ENCODE peak calls at places on chromosomes 12 and 14, in ten cellular contexts. Y is activated CD4-positive, alpha-beta T cell treated with anti-CD3 and anti-CD28 coated beads for 1 hour; L is right cardiac atrium; I is H7; V is NCI-H2081; T is dermis blood vessel endothelial cell; H is IMR-90; B is fibroblast of gingiva; G is WTC11; Q is progenitor cell of endocrine pancreas. C is an unnamed sample.

GRCh38 chr14:30842431-30842830 is 31.9 kb upstream of the COCH start:
- DNase-seq in H (no peak), Y (no peak), L (no peak), G (no peak), T (no peak), Q (no peak), B (no peak), I (no peak), V (no peak), C (no peak)

GRCh38 chr12:3206536-3207072 is 129.4 kb downstream of the TSPAN9 start:
- DNase-seq in G (no peak), T (no peak), B (no peak), L (no peak), V (no peak), Q (no peak), H (no peak), I (no peak), Y (no peak), C (no peak)

GRCh38 chr14:58488550-58488949 is 61.0 kb downstream of the KIAA0586 start:
- DNase-seq in Q (no peak), V (no peak), Y (no peak), B (peak), H (peak), T (peak), L (no peak), I (no peak), G (no peak), C (no peak)

GRCh38 chr14:54565236-54566151 is 1.4 kb upstream of the SAMD4A start:
- DNase-seq in Y (peak), B (peak), I (peak), H (peak), G (peak), Q (peak), V (peak), L (peak), T (peak), C (peak)

GRCh38 chr12:105773501-105773900 is 365.3 kb downstream of the NUAK1 start:
- DNase-seq in Q (no peak), Y (no peak), V (no peak), G (no peak), H (no peak), I (no peak), L (no peak), B (no peak), T (no peak), C (no peak)

GRCh38 chr12:45331552-45331951 is 115.7 kb downstream of the ANO6 start:
- DNase-seq in Y (no peak), B (no peak), I (no peak), G (no peak), T (no peak), Q (no peak), V (no peak), H (peak), L (no peak), C (no peak)

GRCh38 chr12:106135781-106136180 is 3.0 kb downstream of the NUAK1 start:
- DNase-seq in T (peak), Q (no peak), Y (no peak), V (no peak), I (no peak), G (no peak), L (no peak), H (peak), B (no peak), C (no peak)

GRCh38 chr12:111084172-111084571 is 163.8 kb upstream of the MYL2 start:
- DNase-seq in V (no peak), B (no peak), I (no peak), H (no peak), L (no peak), Q (no peak), G (no peak), T (no peak), Y (no peak), C (no peak)

GRCh38 chr14:54691525-54692260 is 124.8 kb downstream of the SAMD4A start:
- DNase-seq in T (peak), Y (peak), L (peak), V (peak), B (peak), G (peak), I (peak), H (peak), Q (peak), C (no peak)

GRCh38 chr14:68510201-68510600 is 282.7 kb downstream of the ZFP36L1 start:
- DNase-seq in B (peak), Y (no peak), L (no peak), H (peak), Q (no peak), I (no peak), V (no peak), T (no peak), G (no peak), C (no peak)

GRCh38 chr12:132465269-132466190 is 24.4 kb upstream of the FBRSL1 start:
- DNase-seq in I (no peak), B (no peak), Q (no peak), Y (no peak), G (no peak), V (no peak), H (no peak), T (no peak), L (peak), C (no peak)

GRCh38 chr14:64994540-64994939 is 7.8 kb downstream of the FNTB start:
- DNase-seq in B (no peak), Q (no peak), L (no peak), Y (no peak), T (no peak), G (no peak), I (no peak), V (no peak), H (peak), C (no peak)

GRCh38 chr12:126389215-126389841 is 1324.1 kb downstream of the AACS start:
- DNase-seq in Y (no peak), T (no peak), H (no peak), B (peak), V (no peak), G (no peak), Q (no peak), L (no peak), I (no peak), C (no peak)

GRCh38 chr12:63897931-63898330 is 53.4 kb downstream of the SRGAP1 start:
- DNase-seq in G (no peak), V (no peak), T (peak), Q (no peak), L (no peak), H (no peak), Y (no peak), B (no peak), I (no peak), C (no peak)

GRCh38 chr14:32233292-32233691 is 30.2 kb upstream of the RNU6-8 start:
- DNase-seq in Q (no peak), I (no peak), V (no peak), Y (no peak), B (no peak), G (no peak), H (no peak), L (no peak), T (no peak), C (no peak)

GRCh38 chr12:106096376-106096775 is 42.4 kb downstream of the NUAK1 start:
- DNase-seq in G (no peak), Q (no peak), I (no peak), Y (no peak), T (peak), L (peak), H (no peak), B (no peak), V (no peak), C (peak)

GRCh38 chr12:38113991-38114390 is 202.6 kb upstream of the ALG10B start:
- DNase-seq in V (no peak), L (no peak), G (no peak), I (no peak), H (no peak), T (no peak), Y (no peak), Q (no peak), B (no peak), C (no peak)

GRCh38 chr12:78719721-78720120 is 144.9 kb upstream of the SYT1 start:
- DNase-seq in T (no peak), Q (no peak), I (no peak), V (no peak), L (no peak), G (no peak), Y (no peak), H (no peak), B (no peak), C (no peak)

GRCh38 chr12:67758119-67758873 is 109.8 kb downstream of the DYRK2 start:
- DNase-seq in L (no peak), V (no peak), T (no peak), Y (no peak), H (no peak), B (no peak), Q (no peak), G (no peak), I (no peak), C (no peak)

GRCh38 chr12:81209001-81209400 is 131.1 kb downstream of the ACSS3 start:
- DNase-seq in T (no peak), L (no peak), Q (no peak), B (peak), Y (no peak), H (peak), I (no peak), G (no peak), V (no peak), C (no peak)

GRCh38 chr12:133057446-133057845 is 20.1 kb downstream of the ZNF84 start:
- DNase-seq in T (no peak), L (no peak), B (no peak), I (no peak), V (no peak), G (no peak), Y (no peak), Q (no peak), H (peak), C (no peak)

GRCh38 chr12:52221912-52222457 is 11.1 kb upstream of the KRT7 start:
- DNase-seq in B (peak), Y (peak), I (peak), G (peak), T (peak), L (no peak), V (peak), Q (peak), H (peak), C (peak)

GRCh38 chr12:132400011-132400641 is 70.7 kb upstream of the GALNT9 start:
- DNase-seq in Y (no peak), V (no peak), Q (no peak), L (peak), I (peak), T (no peak), G (peak), B (no peak), H (no peak), C (no peak)

GRCh38 chr14:75724414-75725204 is 63.6 kb downstream of the TTLL5 start:
- DNase-seq in V (no peak), L (no peak), Y (no peak), B (no peak), H (no peak), Q (no peak), T (no peak), G (no peak), I (no peak), C (no peak)

GRCh38 chr14:80475074-80475473 is 263.8 kb upstream of the DIO2 start:
- DNase-seq in B (peak), L (no peak), Q (no peak), H (peak), G (no peak), I (no peak), V (no peak), T (no peak), Y (no peak), C (no peak)